ENCODE peak calls at places on chromosomes 2 and 18, in ten cellular contexts. H is A549; U is tibial artery; Y is HL-60; L is foreskin keratinocyte; D is neural progenitor cell; W is CD4-positive, alpha-beta T cell; C is body of pancreas; F is progenitor cell of endocrine pancreas; N is activated CD8-positive, alpha-beta T cell treated with anti-CD3 and anti-CD28 coated beads for 36 hours. M is an unnamed sample.

GRCh38 chr2:98297817-98298684 is 48.2 kb upstream of the CNGA3 start:
- DNase-seq in Y (no peak), C (no peak), N (no peak), H (no peak), D (no peak), U (no peak), F (no peak), W (no peak), L (no peak), M (no peak)

GRCh38 chr2:232476045-232476444 is 11.6 kb downstream of the ECEL1 start:
- DNase-seq in F (no peak), U (peak; percentile 28), H (no peak), W (no peak), D (no peak), L (no peak), Y (no peak), C (no peak), N (no peak), M (no peak)

GRCh38 chr2:204468689-204469429 is 76.4 kb upstream of the PARD3B start:
- DNase-seq in H (no peak), D (no peak), C (peak; percentile 16), Y (no peak), F (no peak), N (no peak), U (no peak), W (no peak), L (peak; percentile 57), M (no peak)

GRCh38 chr18:11849845-11850747 is 1.1 kb upstream of the CHMP1B start:
- DNase-seq in F (no peak), C (peak; percentile 77), U (peak; percentile 95), H (peak; percentile 36), D (peak; percentile 47), L (peak; percentile 79), N (peak; percentile 64), W (peak; percentile 62), Y (peak; percentile 66), M (peak; percentile 26)

GRCh38 chr2:18949871-18950597 is 360.7 kb upstream of the NT5C1B start:
- DNase-seq in D (no peak), H (peak; percentile 31), L (no peak), W (no peak), N (no peak), Y (no peak), F (no peak), C (no peak), U (no peak), M (no peak)

GRCh38 chr2:39121523-39122063 is 742 bp upstream of the SOS1 start:
- DNase-seq in D (peak; percentile 9), H (no peak), F (no peak), N (no peak), C (no peak), Y (no peak), U (no peak), L (no peak), W (no peak), M (no peak)

GRCh38 chr2:39583781-39584180 is 81.9 kb upstream of the TMEM178A start:
- DNase-seq in F (no peak), U (no peak), W (no peak), D (no peak), N (no peak), Y (no peak), H (no peak), L (no peak), C (no peak), M (no peak)

GRCh38 chr2:157596992-157597681 is 31.5 kb downstream of the ACVR1C start:
- DNase-seq in F (peak; percentile 16), C (peak; percentile 45), U (peak; percentile 65), H (peak; percentile 7), D (peak; percentile 78), Y (no peak), L (peak; percentile 7), W (peak; percentile 39), N (peak; percentile 71), M (peak; percentile 68)

GRCh38 chr2:111667542-111668273 is 216.3 kb downstream of the ANAPC1 start:
- DNase-seq in U (no peak), L (peak; percentile 28), H (no peak), N (no peak), C (peak; percentile 58), Y (no peak), W (no peak), D (no peak), F (no peak), M (no peak)

GRCh38 chr2:234768608-234769196 is 183.1 kb upstream of the SH3BP4 start:
- DNase-seq in U (no peak), D (no peak), W (no peak), L (no peak), Y (no peak), F (no peak), N (no peak), C (no peak), H (no peak), M (no peak)

GRCh38 chr2:142603761-142604160 is 273.7 kb upstream of the KYNU start:
- DNase-seq in Y (no peak), W (no peak), H (no peak), D (no peak), N (no peak), L (no peak), F (no peak), U (no peak), C (no peak), M (no peak)

GRCh38 chr2:142596334-142597088 is 281.0 kb upstream of the KYNU start:
- DNase-seq in L (peak; percentile 31), F (no peak), D (no peak), C (no peak), H (no peak), U (no peak), W (no peak), Y (no peak), N (no peak), M (no peak)

GRCh38 chr2:142599504-142599903 is 278.0 kb upstream of the KYNU start:
- DNase-seq in C (no peak), F (no peak), W (no peak), L (no peak), H (no peak), U (no peak), Y (no peak), D (no peak), N (no peak), M (no peak)

GRCh38 chr2:142602418-142602989 is 275.0 kb upstream of the KYNU start:
- DNase-seq in F (no peak), L (no peak), C (no peak), W (no peak), U (no peak), Y (no peak), H (no peak), D (no peak), N (no peak), M (no peak)

GRCh38 chr2:142601794-142602193 is 275.7 kb upstream of the KYNU start:
- DNase-seq in N (no peak), H (no peak), U (no peak), Y (no peak), D (peak; percentile 4), F (no peak), C (no peak), L (no peak), W (no peak), M (no peak)
- TF ChIP-seq CTCF in N (no peak), H (no peak), U (no peak), Y (no peak), D (no peak), F (no peak), C (no peak), L (no peak), W (no peak), M (no peak)

DNA sequence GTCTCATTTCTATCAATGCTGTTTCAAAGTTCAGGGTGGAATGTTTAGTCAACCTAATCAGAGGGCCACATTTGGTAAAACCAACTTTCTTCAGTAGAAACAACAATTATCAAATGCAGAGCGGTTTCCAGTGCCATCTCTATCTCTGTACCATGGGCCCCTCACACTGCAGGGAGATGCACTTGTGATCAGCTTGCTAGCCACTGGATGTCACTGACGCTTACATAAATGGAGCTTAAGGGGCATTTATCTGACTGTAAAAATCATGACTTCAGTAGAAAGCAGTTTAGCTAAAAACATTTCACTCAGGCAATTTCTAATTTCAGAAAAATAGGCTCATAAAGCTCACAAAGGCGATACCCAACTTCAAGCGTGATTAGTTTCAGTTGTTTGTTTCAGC is 678.0 kb downstream of the ZEB2 start:
- DNase-seq in Y (no peak), C (no peak), N (peak; percentile 3), L (no peak), U (no peak), W (no peak), F (no peak), D (peak; percentile 21), H (no peak), M (no peak)
- TF ChIP-seq CTCF in Y (no peak), C (no peak), N (no peak), L (peak; percentile 32), U (no peak), W (no peak), F (no peak), D (peak; percentile 38), H (no peak), M (no peak)

GRCh38 chr2:238509903-238510302 is 83.2 kb downstream of the ASB1 start:
- DNase-seq in L (no peak), C (no peak), U (peak; percentile 43), F (no peak), D (no peak), W (no peak), N (no peak), H (no peak), Y (no peak), M (no peak)

GRCh38 chr2:238511614-238511950 is 84.9 kb downstream of the ASB1 start:
- DNase-seq in L (no peak), N (no peak), W (no peak), H (no peak), U (peak; percentile 39), C (no peak), F (no peak), Y (no peak), D (no peak), M (no peak)

GRCh38 chr2:238509151-238509820 is 82.6 kb downstream of the ASB1 start:
- DNase-seq in L (no peak), D (peak; percentile 89), N (no peak), U (peak; percentile 64), H (no peak), F (no peak), W (no peak), C (no peak), Y (no peak), M (no peak)

GRCh38 chr2:238512247-238512867 is 85.6 kb downstream of the ASB1 start:
- DNase-seq in Y (no peak), W (no peak), N (no peak), U (peak; percentile 34), D (no peak), C (no peak), F (no peak), H (no peak), L (no peak), M (no peak)

GRCh38 chr2:238510911-238511613 is 84.3 kb downstream of the ASB1 start:
- DNase-seq in H (no peak), D (no peak), Y (no peak), U (peak; percentile 51), C (no peak), W (no peak), N (no peak), L (no peak), F (no peak), M (no peak)
- TF ChIP-seq CTCF in H (no peak), D (no peak), Y (no peak), U (no peak), C (no peak), W (no peak), N (no peak), L (no peak), F (no peak), M (no peak)

DNA sequence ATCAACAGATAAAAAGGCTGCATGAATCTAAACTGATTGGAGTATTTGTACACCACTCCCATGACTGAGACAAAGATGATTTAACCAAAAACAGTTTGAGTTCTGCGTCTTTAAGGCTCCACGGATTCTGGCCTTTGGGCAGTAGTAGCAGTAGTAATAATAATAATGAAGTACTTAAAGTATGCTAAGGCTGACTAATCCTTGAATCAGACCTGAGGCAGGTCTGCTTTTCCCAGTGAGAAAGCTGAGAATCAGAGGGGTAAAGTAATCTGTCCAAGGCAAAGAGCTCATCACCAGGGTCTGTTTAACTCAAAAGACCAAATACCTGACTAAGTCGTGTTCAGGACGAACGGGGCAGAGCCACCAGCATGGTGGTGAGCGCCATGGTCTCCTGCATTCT is 61.4 kb downstream of the ID2 start:
- DNase-seq in W (no peak), D (no peak), L (no peak), N (no peak), F (no peak), H (no peak), U (no peak), C (no peak), Y (no peak), M (no peak)
- TF ChIP-seq CTCF in W (no peak), D (no peak), L (no peak), N (no peak), F (no peak), H (no peak), U (no peak), C (no peak), Y (no peak), M (no peak)